ENCODE peak calls at places on chromosomes 3 and 15, in four cellular contexts. V is fibroblast of mammary gland, X is DMS153, L is gastrocnemius medialis. G is an unnamed sample.
A peak's percentile ranks its signal among the peaks of the same experiment; 100 is the strongest.

GRCh38 chr15:68290715-68291114 is 13.2 kb downstream of the FEM1B start:
- DNase-seq in V (no peak), X (no peak), L (no peak), G (no peak)

GRCh38 chr3:107235193-107235922 is 141.9 kb upstream of the CCDC54 start:
- DNase-seq in V (peak; percentile 39), X (no peak), L (no peak), G (no peak)

GRCh38 chr15:80154336-80154735 is 1.5 kb downstream of the FAH start:
- DNase-seq in V (peak; percentile 64), X (no peak), L (no peak), G (no peak)

GRCh38 chr15:58498821-58499580 is 67.2 kb downstream of the LIPC start:
- DNase-seq in V (peak; percentile 89), X (no peak), L (no peak), G (no peak)

GRCh38 chr15:101170568-101171350 is 81.1 kb downstream of the CHSY1 start:
- DNase-seq in V (peak; percentile 96), X (no peak), L (no peak), G (no peak)

GRCh38 chr3:41352526-41352925 is 153.2 kb downstream of the CTNNB1 start:
- DNase-seq in V (no peak), X (no peak), L (no peak), G (no peak)

GRCh38 chr3:120177907-120178306 is 83.7 kb upstream of the GSK3B start:
- DNase-seq in V (no peak), X (peak; percentile 64), L (no peak), G (no peak)

GRCh38 chr3:39910135-39910534 is 100.7 kb downstream of the MYRIP start:
- DNase-seq in V (no peak), X (no peak), L (no peak), G (no peak)

GRCh38 chr15:96322401-96323249 is 7.9 kb upstream of the NR2F2 start:
- DNase-seq in V (peak; percentile 43), X (no peak), L (no peak), G (no peak)

GRCh38 chr15:74194572-74195559 is 7.7 kb downstream of the STRA6 start:
- DNase-seq in V (no peak), X (no peak), L (no peak), G (no peak)